ENCODE peak calls at places on chromosomes 1 and 21, in five cellular contexts. M is GM23338, P is K562, X is stomach, D is sigmoid colon. B is an unnamed sample.

GRCh38 chr1:27934818-27935549 is at the start of gene SMPDL3B:
- DNase-seq in M (peak), P (peak), X (peak), D (no peak), B (peak)

GRCh38 chr1:115829023-115829674 is 11.8 kb downstream of the NHLH2 start:
- DNase-seq in M (peak), P (peak), X (no peak), D (peak), B (no peak)

GRCh38 chr1:1597275-1597930 is 2.5 kb downstream of the FNDC10 start:
- DNase-seq in M (peak), P (peak), X (no peak), D (no peak), B (no peak)

GRCh38 chr1:29821605-29822004 is 585.3 kb downstream of the PTPRU start:
- DNase-seq in M (peak), P (no peak), X (no peak), D (no peak), B (no peak)

GRCh38 chr1:116909511-116910378 is at the start of gene PTGFRN:
- DNase-seq in M (peak), P (peak), X (peak), D (peak), B (peak)

GRCh38 chr21:39714331-39714730 is 30.7 kb upstream of the IGSF5 start:
- DNase-seq in M (no peak), P (no peak), X (no peak), D (no peak), B (no peak)

GRCh38 chr21:25350056-25350455 is 257.2 kb downstream of the MRPL39 start:
- DNase-seq in M (peak), P (peak), X (no peak), D (no peak), B (no peak)

GRCh38 chr1:155209373-155209721 is 852 bp downstream of the MTX1 start:
- DNase-seq in M (no peak), P (no peak), X (no peak), D (no peak), B (no peak)

GRCh38 chr1:245578751-245579150 is 424.0 kb downstream of the KIF26B start:
- DNase-seq in M (no peak), P (no peak), X (no peak), D (no peak), B (no peak)

GRCh38 chr1:20496241-20496661 is 10.2 kb upstream of the CAMK2N1 start:
- DNase-seq in M (no peak), P (no peak), X (no peak), D (no peak), B (no peak)

GRCh38 chr1:166302919-166303758 is 136.3 kb upstream of the FAM78B start:
- DNase-seq in M (peak), P (no peak), X (no peak), D (no peak), B (no peak)

GRCh38 chr1:41495171-41495948 is 10.9 kb upstream of the EDN2 start:
- DNase-seq in M (peak), P (peak), X (no peak), D (no peak), B (no peak)

GRCh38 chr1:43238104-43238503 is 31.7 kb upstream of the TMEM125 start:
- DNase-seq in M (peak), P (peak), X (peak), D (no peak), B (no peak)

GRCh38 chr1:224720216-224720615 is 104.1 kb downstream of the CNIH3 start:
- DNase-seq in M (peak), P (no peak), X (no peak), D (no peak), B (peak)

GRCh38 chr21:18285379-18285778 is 40.7 kb downstream of the CHODL start:
- DNase-seq in M (no peak), P (no peak), X (no peak), D (no peak), B (no peak)

GRCh38 chr1:213095467-213095866 is 44.4 kb downstream of the RPS6KC1 start:
- DNase-seq in M (no peak), P (no peak), X (no peak), D (no peak), B (no peak)

GRCh38 chr1:226002667-226003501 is 3.7 kb upstream of the SDE2 start:
- DNase-seq in M (peak), P (peak), X (peak), D (peak), B (peak)

GRCh38 chr1:46533179-46533864 is 18.1 kb downstream of the KNCN start:
- DNase-seq in M (peak), P (no peak), X (no peak), D (no peak), B (peak)

GRCh38 chr1:183764981-183765380 is 39.9 kb upstream of the RGL1 start:
- DNase-seq in M (no peak), P (no peak), X (no peak), D (no peak), B (no peak)

GRCh38 chr1:234893725-234894630 is 234.7 kb downstream of the TOMM20 start:
- DNase-seq in M (no peak), P (peak), X (peak), D (no peak), B (no peak)

GRCh38 chr1:228358764-228359612 is 47.6 kb downstream of the TRIM11 start:
- DNase-seq in M (peak), P (no peak), X (no peak), D (no peak), B (no peak)

GRCh38 chr1:228362141-228362883 is 44.3 kb downstream of the TRIM11 start:
- DNase-seq in M (no peak), P (no peak), X (no peak), D (peak), B (peak)

GRCh38 chr1:228361314-228362140 is 45.1 kb downstream of the TRIM11 start:
- DNase-seq in M (no peak), P (peak), X (no peak), D (peak), B (peak)

GRCh38 chr1:228359613-228360532 is 46.8 kb downstream of the TRIM11 start:
- DNase-seq in M (no peak), P (no peak), X (no peak), D (no peak), B (peak)

GRCh38 chr1:228360533-228361313 is 45.9 kb downstream of the TRIM11 start:
- DNase-seq in M (no peak), P (no peak), X (no peak), D (peak), B (no peak)
- TF ChIP-seq POLR2AphosphoS5 in M (no peak), P (no peak), X (no peak), D (no peak), B (no peak)

DNA sequence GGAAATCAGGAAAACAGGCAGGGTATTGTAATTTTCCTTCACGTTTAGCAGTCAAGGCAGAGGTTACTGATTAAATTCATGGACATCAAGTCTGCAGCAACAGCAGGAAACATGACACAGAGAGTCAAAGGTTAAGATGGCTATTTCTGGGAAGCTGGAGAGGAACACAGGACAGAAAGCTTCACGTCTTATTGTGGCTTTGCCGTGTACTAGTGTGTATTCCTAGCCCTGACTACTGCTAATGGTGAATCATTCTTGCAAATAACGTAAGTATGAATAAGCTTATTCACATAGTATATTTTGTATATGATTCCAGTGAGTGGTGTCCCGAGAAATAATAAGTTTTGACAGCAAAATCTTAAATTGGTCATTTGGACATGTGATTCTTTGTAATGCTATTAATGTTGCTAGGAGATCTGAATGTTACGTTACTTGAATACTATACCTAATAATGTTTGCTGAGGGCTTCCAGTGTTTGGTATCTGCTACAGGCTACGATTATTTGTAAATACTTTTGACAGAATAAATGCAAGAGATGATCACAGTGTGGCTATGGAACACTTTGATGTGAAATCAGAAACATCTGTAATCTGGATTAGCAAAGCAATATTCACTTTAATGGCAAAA is 77.4 kb downstream of the DISP1 start:
- DNase-seq in M (no peak), P (no peak), X (no peak), D (no peak), B (no peak)
- TF ChIP-seq POLR2AphosphoS5 in M (no peak), P (no peak), X (no peak), D (no peak), B (no peak)

GRCh38 chr1:64963466-64963865 is 2.9 kb downstream of the JAK1 start:
- DNase-seq in M (no peak), P (no peak), X (no peak), D (no peak), B (no peak)

GRCh38 chr1:64961923-64962322 is 4.4 kb downstream of the JAK1 start:
- DNase-seq in M (no peak), P (no peak), X (no peak), D (no peak), B (no peak)

GRCh38 chr1:64960731-64961130 is 5.6 kb downstream of the JAK1 start:
- DNase-seq in M (no peak), P (no peak), X (no peak), D (no peak), B (no peak)

GRCh38 chr1:64959973-64960372 is 6.4 kb downstream of the JAK1 start:
- DNase-seq in M (no peak), P (no peak), X (no peak), D (no peak), B (no peak)

GRCh38 chr1:64962447-64962846 is 3.9 kb downstream of the JAK1 start:
- DNase-seq in M (no peak), P (no peak), X (no peak), D (no peak), B (no peak)
- TF ChIP-seq POLR2AphosphoS5 in M (no peak), P (no peak), X (no peak), D (no peak), B (no peak)

DNA sequence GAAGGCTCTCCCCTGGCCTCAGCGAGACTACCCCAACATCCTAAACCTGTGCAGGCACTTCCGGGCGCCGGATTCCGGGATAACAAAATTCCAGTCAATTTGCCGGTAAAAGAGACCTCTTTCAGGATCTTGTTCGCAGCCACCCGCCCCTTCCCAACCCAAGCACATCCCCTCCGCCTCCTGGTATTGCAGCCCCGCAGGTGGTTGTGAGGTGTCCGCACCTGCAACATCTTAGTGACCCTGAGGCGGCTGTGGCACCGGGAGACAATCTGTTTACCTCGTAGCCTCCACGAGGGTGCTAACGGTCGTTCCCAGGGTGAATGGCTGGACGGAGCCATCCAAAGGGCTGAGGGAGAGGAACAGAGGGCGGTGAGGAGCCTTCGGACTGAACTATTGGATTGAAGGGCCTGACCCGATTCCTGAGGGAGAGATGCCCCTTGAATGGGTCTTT is 2.1 kb downstream of the NR5A2 start:
- DNase-seq in M (peak), P (no peak), X (no peak), D (no peak), B (no peak)
- TF ChIP-seq POLR2AphosphoS5 in M (no peak), P (no peak), X (no peak), D (no peak), B (no peak)

DNA sequence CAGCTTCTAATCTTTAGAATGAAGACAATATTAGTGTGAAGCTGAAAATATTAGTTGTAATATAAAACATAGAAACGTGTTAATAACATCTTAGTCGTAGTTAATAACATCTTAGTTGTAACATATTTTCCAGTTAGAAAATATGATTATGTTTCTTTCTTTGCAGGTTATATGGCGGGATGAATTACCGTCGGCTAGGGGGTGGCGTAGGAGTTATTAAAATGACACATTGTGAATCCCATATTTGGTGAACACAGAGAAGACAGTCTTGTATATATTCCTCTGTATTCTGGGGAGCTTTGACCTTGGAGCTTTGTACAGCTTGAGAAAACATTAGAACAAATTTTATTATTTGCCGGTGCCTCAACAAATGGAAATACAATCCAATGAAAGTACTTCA is 39.5 kb upstream of the DARS2 start:
- DNase-seq in M (no peak), P (no peak), X (no peak), D (no peak), B (no peak)
- TF ChIP-seq POLR2AphosphoS5 in M (no peak), P (no peak), X (no peak), D (no peak), B (no peak)

DNA sequence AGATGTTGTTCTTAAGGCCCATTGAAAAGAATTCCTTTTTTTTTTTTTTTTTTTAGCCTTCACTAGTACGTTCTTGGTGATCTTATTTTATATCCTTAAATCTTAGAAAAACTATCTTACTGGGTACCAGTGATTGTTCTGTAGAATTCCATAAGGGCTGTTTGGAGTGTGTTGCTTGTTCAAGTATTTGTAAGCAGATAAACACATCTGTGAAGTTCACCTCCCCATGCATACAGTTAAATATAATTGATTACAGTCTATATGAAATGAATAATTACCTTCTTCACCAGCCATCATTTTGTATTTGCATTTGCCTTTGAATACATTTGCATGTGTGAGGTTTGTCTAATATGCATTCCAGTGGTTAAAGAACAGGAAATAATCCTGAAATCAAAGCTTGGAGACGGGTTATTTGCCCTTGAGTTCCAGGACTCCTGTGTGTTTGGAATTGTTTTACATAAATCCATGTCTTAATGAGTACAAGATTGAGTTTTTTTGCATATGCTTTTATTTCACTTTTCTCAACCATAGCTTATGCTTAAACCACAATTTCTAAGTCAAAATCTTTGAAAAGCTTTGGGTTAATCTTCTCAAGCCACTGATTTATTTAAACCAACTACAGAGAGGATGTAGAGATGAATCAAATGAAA is 73.1 kb downstream of the VPS13D start:
- DNase-seq in M (no peak), P (no peak), X (no peak), D (no peak), B (no peak)
- TF ChIP-seq POLR2AphosphoS5 in M (no peak), P (no peak), X (no peak), D (no peak), B (no peak)

GRCh38 chr1:230753586-230754251 is 6.5 kb downstream of the CAPN9 start:
- DNase-seq in M (peak), P (peak), X (peak), D (no peak), B (peak)
- TF ChIP-seq POLR2AphosphoS5 in M (peak), P (no peak), X (peak), D (no peak), B (no peak)

DNA sequence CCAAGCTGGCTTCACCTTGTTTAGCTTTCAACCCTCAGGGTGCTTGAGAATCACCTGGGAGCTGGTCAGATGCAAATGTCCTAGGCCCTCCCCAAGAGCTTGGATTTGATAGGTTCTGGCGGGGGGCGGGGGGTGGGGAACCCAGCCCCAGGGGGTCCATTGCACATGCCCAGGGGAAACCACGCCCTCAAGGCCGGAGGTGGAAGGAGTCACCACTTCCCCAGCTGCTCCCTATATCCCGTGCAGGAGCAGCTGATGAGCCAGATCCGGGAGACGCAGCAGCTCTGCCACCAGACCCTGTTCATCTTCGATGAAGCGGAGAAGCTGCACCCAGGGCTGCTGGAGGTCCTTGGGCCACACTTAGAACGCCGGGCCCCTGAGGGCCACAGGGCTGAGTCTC is 5.8 kb downstream of the TOR3A start:
- DNase-seq in M (peak), P (peak), X (no peak), D (no peak), B (peak)
- TF ChIP-seq POLR2AphosphoS5 in M (peak), P (no peak), X (no peak), D (no peak), B (no peak)

GRCh38 chr1:10160173-10160572 is 50.2 kb upstream of the KIF1B start:
- DNase-seq in M (no peak), P (no peak), X (no peak), D (no peak), B (no peak)

GRCh38 chr1:10161121-10161520 is 49.2 kb upstream of the KIF1B start:
- DNase-seq in M (no peak), P (no peak), X (no peak), D (no peak), B (no peak)

DNA sequence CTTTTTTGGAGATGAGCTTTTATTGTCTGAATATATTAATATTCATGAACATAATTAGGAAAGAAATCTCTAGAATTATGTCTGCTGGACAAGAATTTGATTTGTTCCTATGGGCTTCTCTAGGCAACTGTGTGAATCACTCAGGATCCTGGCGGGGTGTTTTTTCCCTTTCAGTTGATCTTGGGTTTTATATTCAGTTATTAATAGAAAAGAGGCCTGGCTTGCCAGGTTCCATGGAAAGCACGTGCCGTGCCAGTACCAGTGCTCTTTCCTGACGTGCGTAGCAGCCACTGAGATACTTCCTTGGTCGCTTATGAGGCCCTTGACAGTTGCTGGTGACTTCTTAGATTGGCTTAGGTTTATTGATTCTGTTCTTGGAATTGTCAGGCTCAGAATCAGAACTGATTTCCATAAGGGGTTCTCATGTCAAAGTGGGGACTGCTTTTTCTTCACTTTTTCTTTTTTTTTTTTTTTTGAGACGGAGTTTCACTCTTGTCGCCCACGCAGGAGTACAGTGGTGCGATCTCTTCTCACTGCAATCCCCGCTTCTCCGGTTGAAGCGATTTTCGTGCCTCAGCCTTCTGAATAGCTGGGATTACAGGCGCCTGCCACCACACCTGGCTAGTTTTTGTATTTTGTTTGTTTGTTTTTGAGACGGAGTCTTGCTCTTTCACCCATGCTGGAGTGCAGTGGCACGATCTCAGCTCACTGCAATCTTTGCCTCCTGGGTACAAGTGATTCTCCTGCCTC is 48.7 kb upstream of the KIF1B start:
- DNase-seq in M (no peak), P (no peak), X (no peak), D (peak), B (no peak)
- TF ChIP-seq POLR2AphosphoS5 in M (no peak), P (no peak), X (no peak), D (peak), B (no peak)

B was measured in upper lobe of left lung.